ENCODE peak calls at places on chromosome 17, in five cellular contexts. One of them, this sample, is unnamed.

GRCh38 chr17:12391468-12391867 is 274.2 kb upstream of the MYOCD start:
- DNase-seq in A549: no peak
- DNase-seq in body of pancreas: no peak
- DNase-seq in CD8-positive, alpha-beta T cell: no peak
- DNase-seq in cardiac fibroblast: no peak
- DNase-seq in this sample: no peak

GRCh38 chr17:45756266-45756989 is 27.7 kb upstream of the CRHR1 start:
- DNase-seq in body of pancreas: no peak
- DNase-seq in A549: no peak
- DNase-seq in CD8-positive, alpha-beta T cell: no peak
- DNase-seq in cardiac fibroblast: no peak
- DNase-seq in this sample: no peak

GRCh38 chr17:7179317-7180254 is at the start of gene ASGR1:
- DNase-seq in A549: no peak
- DNase-seq in CD8-positive, alpha-beta T cell: no peak
- DNase-seq in body of pancreas: no peak
- DNase-seq in cardiac fibroblast: no peak
- DNase-seq in this sample: no peak

GRCh38 chr17:4326608-4327007 is 39.9 kb downstream of the UBE2G1 start:
- DNase-seq in A549: no peak
- DNase-seq in body of pancreas: no peak
- DNase-seq in cardiac fibroblast: no peak
- DNase-seq in CD8-positive, alpha-beta T cell: no peak
- DNase-seq in this sample: no peak

GRCh38 chr17:27609606-27610303 is 21.2 kb upstream of the LGALS9 start:
- DNase-seq in CD8-positive, alpha-beta T cell: no peak
- DNase-seq in cardiac fibroblast: peak; percentile 32
- DNase-seq in body of pancreas: peak; percentile 35
- DNase-seq in A549: peak; percentile 46
- DNase-seq in this sample: peak; percentile 32

GRCh38 chr17:27644586-27644985 is 13.6 kb downstream of the LGALS9 start:
- DNase-seq in A549: no peak
- DNase-seq in body of pancreas: no peak
- DNase-seq in CD8-positive, alpha-beta T cell: no peak
- DNase-seq in cardiac fibroblast: no peak
- DNase-seq in this sample: no peak

GRCh38 chr17:45425125-45425983 is 7.3 kb downstream of the ARHGAP27 start:
- DNase-seq in cardiac fibroblast: peak; percentile 62
- DNase-seq in CD8-positive, alpha-beta T cell: no peak
- DNase-seq in A549: peak; percentile 97
- DNase-seq in body of pancreas: peak; percentile 89
- DNase-seq in this sample: peak; percentile 22

GRCh38 chr17:78988152-78988551 is 8.4 kb upstream of the LGALS3BP start:
- DNase-seq in body of pancreas: no peak
- DNase-seq in CD8-positive, alpha-beta T cell: no peak
- DNase-seq in A549: no peak
- DNase-seq in cardiac fibroblast: no peak
- DNase-seq in this sample: no peak

GRCh38 chr17:9676084-9676483 is 30.8 kb downstream of the USP43 start:
- DNase-seq in body of pancreas: peak; percentile 10
- DNase-seq in CD8-positive, alpha-beta T cell: no peak
- DNase-seq in cardiac fibroblast: no peak
- DNase-seq in A549: no peak
- DNase-seq in this sample: no peak

GRCh38 chr17:79810138-79811027 is 13.5 kb upstream of the CBX8 start:
- DNase-seq in body of pancreas: peak; percentile 84
- DNase-seq in CD8-positive, alpha-beta T cell: peak; percentile 71
- DNase-seq in cardiac fibroblast: peak; percentile 73
- DNase-seq in A549: peak; percentile 92
- DNase-seq in this sample: no peak

GRCh38 chr17:27602721-27603445 is 28.1 kb upstream of the LGALS9 start:
- DNase-seq in cardiac fibroblast: peak; percentile 72
- DNase-seq in body of pancreas: peak; percentile 84
- DNase-seq in A549: peak; percentile 94
- DNase-seq in CD8-positive, alpha-beta T cell: peak; percentile 73
- DNase-seq in this sample: peak; percentile 65

GRCh38 chr17:38351412-38352222 is at the start of gene SOCS7:
- DNase-seq in A549: peak; percentile 89
- DNase-seq in cardiac fibroblast: peak; percentile 89
- DNase-seq in CD8-positive, alpha-beta T cell: peak; percentile 94
- DNase-seq in body of pancreas: peak; percentile 95
- DNase-seq in this sample: peak; percentile 72

GRCh38 chr17:13477180-13477611 is 124.5 kb downstream of the HS3ST3A1 start:
- DNase-seq in body of pancreas: no peak
- DNase-seq in A549: no peak
- DNase-seq in CD8-positive, alpha-beta T cell: no peak
- DNase-seq in cardiac fibroblast: peak; percentile 60
- DNase-seq in this sample: no peak

GRCh38 chr17:61393904-61394629 is 5.6 kb upstream of the TBX2 start:
- DNase-seq in A549: no peak
- DNase-seq in body of pancreas: no peak
- DNase-seq in cardiac fibroblast: peak; percentile 31
- DNase-seq in CD8-positive, alpha-beta T cell: no peak
- DNase-seq in this sample: no peak
- TF ChIP-seq CTCF in A549: no peak
- TF ChIP-seq CTCF in body of pancreas: no peak
- TF ChIP-seq CTCF in cardiac fibroblast: no peak
- TF ChIP-seq CTCF in CD8-positive, alpha-beta T cell: no peak
- TF ChIP-seq CTCF in this sample: no peak

GRCh38 chr17:19411641-19412040 is 609 bp downstream of the RNF112 start:
- DNase-seq in A549: no peak
- DNase-seq in body of pancreas: no peak
- DNase-seq in CD8-positive, alpha-beta T cell: no peak
- DNase-seq in cardiac fibroblast: no peak
- DNase-seq in this sample: no peak
- H3K4me3 ChIP-seq in A549: no peak overlapping the region
- H3K4me3 ChIP-seq in body of pancreas: no peak overlapping the region
- H3K4me3 ChIP-seq in CD8-positive, alpha-beta T cell: no peak overlapping the region
- H3K4me3 ChIP-seq in cardiac fibroblast: no peak overlapping the region
- H3K4me3 ChIP-seq in this sample: no peak overlapping the region

GRCh38 chr17:74785096-74785980 is 9.2 kb upstream of the NAT9 start:
- DNase-seq in A549: no peak
- DNase-seq in body of pancreas: no peak
- DNase-seq in cardiac fibroblast: no peak
- DNase-seq in CD8-positive, alpha-beta T cell: no peak
- DNase-seq in this sample: no peak
- TF ChIP-seq CTCF in A549: no peak
- TF ChIP-seq CTCF in body of pancreas: no peak
- TF ChIP-seq CTCF in cardiac fibroblast: no peak
- TF ChIP-seq CTCF in CD8-positive, alpha-beta T cell: no peak
- TF ChIP-seq CTCF in this sample: peak; percentile 21

GRCh38 chr17:49223517-49224197 is 6.9 kb downstream of the PHOSPHO1 start:
- DNase-seq in CD8-positive, alpha-beta T cell: peak; percentile 73
- DNase-seq in cardiac fibroblast: peak; percentile 32
- DNase-seq in body of pancreas: peak; percentile 54
- DNase-seq in A549: peak; percentile 87
- DNase-seq in this sample: no peak
- H3K4me3 ChIP-seq in CD8-positive, alpha-beta T cell: peak overlapping the region; percentile 42
- H3K4me3 ChIP-seq in cardiac fibroblast: no peak overlapping the region
- H3K4me3 ChIP-seq in body of pancreas: no peak overlapping the region
- H3K4me3 ChIP-seq in A549: peak overlapping the region; percentile 0
- H3K4me3 ChIP-seq in this sample: no peak overlapping the region